ENCODE peak calls at places on chromosomes 1 and 21, in ten cellular contexts. W is activated CD8-positive, alpha-beta memory T cell treated with anti-CD3 and anti-CD28 coated beads for 24 hours; K is substantia nigra; J is left cardiac atrium; U is stimulated activated CD8-positive, alpha-beta memory T cell treated with anti-CD3 and anti-CD28 coated beads, Interleukin-7, amount 100 ng/mL, for 24 hours; F is T-cell; R is heart right ventricle; O is anterior cingulate cortex; V is fibroblast of lung; T is stimulated activated CD4-positive, alpha-beta T cell treated with anti-CD3 and anti-CD28 coated beads, TNF-alpha, amount 100 ng/mL, for 1 hour. G is an unnamed sample.

GRCh38 chr1:50109647-50110075 is 941 bp downstream of the ELAVL4 start:
- DNase-seq in W (no peak), K (no peak), J (no peak), U (no peak), F (no peak), R (no peak), O (peak), V (no peak), T (no peak), G (no peak)

GRCh38 chr1:5286244-5286643 is 631.8 kb downstream of the AJAP1 start:
- DNase-seq in W (peak), K (no peak), J (no peak), U (no peak), F (peak), R (no peak), O (no peak), V (no peak), T (peak), G (no peak)

GRCh38 chr1:107830075-107830474 is 134.9 kb downstream of the VAV3 start:
- DNase-seq in W (no peak), K (no peak), J (no peak), U (no peak), F (no peak), R (no peak), O (no peak), V (no peak), T (no peak), G (no peak)

GRCh38 chr1:54287821-54288220 is 87.9 kb downstream of the MRPL37 start:
- DNase-seq in W (no peak), K (no peak), J (peak), U (no peak), F (no peak), R (no peak), O (no peak), V (no peak), T (no peak), G (no peak)

GRCh38 chr1:202018476-202019234 is 8.3 kb downstream of the ELF3 start:
- DNase-seq in W (no peak), K (no peak), J (no peak), U (no peak), F (no peak), R (no peak), O (no peak), V (no peak), T (no peak), G (peak)

GRCh38 chr1:2561446-2561845 is 5.3 kb downstream of the TNFRSF14 start:
- DNase-seq in W (no peak), K (no peak), J (no peak), U (no peak), F (no peak), R (no peak), O (no peak), V (no peak), T (no peak), G (no peak)

GRCh38 chr21:32826317-32827167 is 55.0 kb upstream of the PAXBP1 start:
- DNase-seq in W (peak), K (peak), J (no peak), U (no peak), F (peak), R (no peak), O (peak), V (peak), T (no peak), G (peak)

GRCh38 chr1:51423098-51423821 is 92.9 kb upstream of the TTC39A start:
- DNase-seq in W (no peak), K (no peak), J (no peak), U (no peak), F (no peak), R (no peak), O (peak), V (peak), T (no peak), G (peak)

GRCh38 chr21:45167796-45168222 is 93.4 kb downstream of the ADARB1 start:
- DNase-seq in W (no peak), K (no peak), J (no peak), U (no peak), F (no peak), R (no peak), O (no peak), V (peak), T (no peak), G (peak)

G was measured in erythroblast.